ENCODE peak calls at places on chromosomes 2 and 18, in nine cellular contexts. One of them, this sample, is unnamed. For H3K4me1 and H3K9me3, the result is how much of the 10 kb centered on the place peaks cover.

GRCh38 chr2:60042023-60042422 is 511.4 kb downstream of the BCL11A start:
- DNase-seq in fibroblast of lung: no peak
- DNase-seq in cardiac muscle cell: no peak
- DNase-seq in gastrocnemius medialis: no peak
- DNase-seq in psoas muscle: no peak
- DNase-seq in NT2/D1: no peak
- DNase-seq in neural progenitor cell: no peak
- DNase-seq in upper lobe of right lung: no peak
- DNase-seq in CD4-positive, alpha-beta memory T cell: no peak
- DNase-seq in this sample: no peak

GRCh38 chr18:3180325-3180724 is 39.4 kb downstream of the MYOM1 start:
- DNase-seq in psoas muscle: no peak
- DNase-seq in CD4-positive, alpha-beta memory T cell: no peak
- DNase-seq in cardiac muscle cell: peak
- DNase-seq in neural progenitor cell: peak
- DNase-seq in fibroblast of lung: peak
- DNase-seq in NT2/D1: peak
- DNase-seq in upper lobe of right lung: no peak
- DNase-seq in gastrocnemius medialis: no peak
- DNase-seq in this sample: no peak

GRCh38 chr18:32019251-32019943 is 772 bp downstream of the RNF125 start:
- DNase-seq in NT2/D1: peak
- DNase-seq in CD4-positive, alpha-beta memory T cell: peak
- DNase-seq in upper lobe of right lung: peak
- DNase-seq in gastrocnemius medialis: no peak
- DNase-seq in cardiac muscle cell: peak
- DNase-seq in neural progenitor cell: peak
- DNase-seq in fibroblast of lung: peak
- DNase-seq in psoas muscle: peak
- DNase-seq in this sample: peak

GRCh38 chr18:73283788-73284187 is 416.0 kb upstream of the NETO1 start:
- DNase-seq in neural progenitor cell: no peak
- DNase-seq in psoas muscle: no peak
- DNase-seq in upper lobe of right lung: no peak
- DNase-seq in NT2/D1: peak
- DNase-seq in fibroblast of lung: peak
- DNase-seq in gastrocnemius medialis: no peak
- DNase-seq in CD4-positive, alpha-beta memory T cell: no peak
- DNase-seq in cardiac muscle cell: no peak
- DNase-seq in this sample: no peak

GRCh38 chr2:96602330-96602823 is 35.7 kb downstream of the KANSL3 start:
- DNase-seq in CD4-positive, alpha-beta memory T cell: peak
- DNase-seq in neural progenitor cell: no peak
- DNase-seq in fibroblast of lung: no peak
- DNase-seq in upper lobe of right lung: no peak
- DNase-seq in gastrocnemius medialis: no peak
- DNase-seq in NT2/D1: no peak
- DNase-seq in cardiac muscle cell: no peak
- DNase-seq in psoas muscle: no peak
- DNase-seq in this sample: no peak

GRCh38 chr2:479505-480161 is 191.7 kb upstream of the ALKAL2 start:
- DNase-seq in cardiac muscle cell: no peak
- DNase-seq in neural progenitor cell: no peak
- DNase-seq in fibroblast of lung: no peak
- DNase-seq in CD4-positive, alpha-beta memory T cell: no peak
- DNase-seq in gastrocnemius medialis: no peak
- DNase-seq in psoas muscle: no peak
- DNase-seq in NT2/D1: no peak
- DNase-seq in upper lobe of right lung: no peak
- DNase-seq in this sample: no peak

GRCh38 chr18:2857491-2858063 is 10.8 kb downstream of the EMILIN2 start:
- DNase-seq in gastrocnemius medialis: peak
- DNase-seq in NT2/D1: no peak
- DNase-seq in upper lobe of right lung: peak
- DNase-seq in neural progenitor cell: no peak
- DNase-seq in fibroblast of lung: peak
- DNase-seq in psoas muscle: peak
- DNase-seq in CD4-positive, alpha-beta memory T cell: no peak
- DNase-seq in cardiac muscle cell: peak
- DNase-seq in this sample: no peak

GRCh38 chr2:209993968-209994367 is 8.5 kb upstream of the RPE start:
- DNase-seq in fibroblast of lung: no peak
- DNase-seq in gastrocnemius medialis: no peak
- DNase-seq in cardiac muscle cell: no peak
- DNase-seq in psoas muscle: no peak
- DNase-seq in CD4-positive, alpha-beta memory T cell: no peak
- DNase-seq in NT2/D1: no peak
- DNase-seq in neural progenitor cell: no peak
- DNase-seq in upper lobe of right lung: no peak
- DNase-seq in this sample: no peak

GRCh38 chr2:65885266-65885665 is 452.9 kb upstream of the SPRED2 start:
- DNase-seq in neural progenitor cell: no peak
- DNase-seq in fibroblast of lung: no peak
- DNase-seq in NT2/D1: no peak
- DNase-seq in gastrocnemius medialis: no peak
- DNase-seq in psoas muscle: no peak
- DNase-seq in upper lobe of right lung: no peak
- DNase-seq in cardiac muscle cell: no peak
- DNase-seq in CD4-positive, alpha-beta memory T cell: no peak
- DNase-seq in this sample: no peak

GRCh38 chr2:69450735-69451416 is 13.6 kb upstream of the NFU1 start:
- DNase-seq in CD4-positive, alpha-beta memory T cell: no peak
- DNase-seq in gastrocnemius medialis: no peak
- DNase-seq in upper lobe of right lung: no peak
- DNase-seq in neural progenitor cell: no peak
- DNase-seq in cardiac muscle cell: no peak
- DNase-seq in psoas muscle: no peak
- DNase-seq in NT2/D1: no peak
- DNase-seq in fibroblast of lung: no peak
- DNase-seq in this sample: no peak

GRCh38 chr2:197889041-197889440 is 84.6 kb downstream of the PLCL1 start:
- DNase-seq in NT2/D1: peak
- DNase-seq in upper lobe of right lung: no peak
- DNase-seq in neural progenitor cell: peak
- DNase-seq in cardiac muscle cell: peak
- DNase-seq in CD4-positive, alpha-beta memory T cell: peak
- DNase-seq in psoas muscle: no peak
- DNase-seq in gastrocnemius medialis: no peak
- DNase-seq in fibroblast of lung: peak
- DNase-seq in this sample: no peak

GRCh38 chr2:28870146-28870891 is at the start of gene TRMT61B:
- DNase-seq in gastrocnemius medialis: peak
- DNase-seq in fibroblast of lung: peak
- DNase-seq in upper lobe of right lung: peak
- DNase-seq in NT2/D1: peak
- DNase-seq in neural progenitor cell: peak
- DNase-seq in CD4-positive, alpha-beta memory T cell: peak
- DNase-seq in cardiac muscle cell: peak
- DNase-seq in psoas muscle: peak
- DNase-seq in this sample: peak

GRCh38 chr2:214695789-214696188 is 113.7 kb downstream of the BARD1 start:
- DNase-seq in fibroblast of lung: no peak
- DNase-seq in CD4-positive, alpha-beta memory T cell: no peak
- DNase-seq in psoas muscle: no peak
- DNase-seq in NT2/D1: no peak
- DNase-seq in gastrocnemius medialis: no peak
- DNase-seq in neural progenitor cell: no peak
- DNase-seq in upper lobe of right lung: no peak
- DNase-seq in cardiac muscle cell: no peak
- DNase-seq in this sample: no peak

GRCh38 chr2:172734711-172735645 is 667 bp upstream of the RAPGEF4 start:
- DNase-seq in upper lobe of right lung: no peak
- DNase-seq in cardiac muscle cell: peak
- DNase-seq in gastrocnemius medialis: no peak
- DNase-seq in psoas muscle: no peak
- DNase-seq in CD4-positive, alpha-beta memory T cell: no peak
- DNase-seq in NT2/D1: no peak
- DNase-seq in fibroblast of lung: peak
- DNase-seq in neural progenitor cell: peak
- DNase-seq in this sample: no peak

GRCh38 chr2:143026411-143027054 is 102.7 kb upstream of the ARHGAP15 start:
- DNase-seq in cardiac muscle cell: no peak
- DNase-seq in psoas muscle: peak
- DNase-seq in fibroblast of lung: no peak
- DNase-seq in CD4-positive, alpha-beta memory T cell: no peak
- DNase-seq in NT2/D1: no peak
- DNase-seq in gastrocnemius medialis: peak
- DNase-seq in upper lobe of right lung: no peak
- DNase-seq in neural progenitor cell: peak
- DNase-seq in this sample: no peak

GRCh38 chr18:50560681-50561629 is 1.1 kb downstream of the MAPK4 start:
- DNase-seq in cardiac muscle cell: no peak
- DNase-seq in psoas muscle: no peak
- DNase-seq in fibroblast of lung: no peak
- DNase-seq in NT2/D1: no peak
- DNase-seq in CD4-positive, alpha-beta memory T cell: no peak
- DNase-seq in neural progenitor cell: peak
- DNase-seq in upper lobe of right lung: no peak
- DNase-seq in gastrocnemius medialis: peak
- DNase-seq in this sample: no peak

GRCh38 chr2:192253692-192254091 is 59.0 kb upstream of the TMEFF2 start:
- DNase-seq in gastrocnemius medialis: no peak
- DNase-seq in NT2/D1: no peak
- DNase-seq in upper lobe of right lung: no peak
- DNase-seq in neural progenitor cell: no peak
- DNase-seq in CD4-positive, alpha-beta memory T cell: no peak
- DNase-seq in fibroblast of lung: no peak
- DNase-seq in psoas muscle: no peak
- DNase-seq in cardiac muscle cell: no peak
- DNase-seq in this sample: no peak

GRCh38 chr2:35522434-35522833 is 833.1 kb upstream of the CRIM1 start:
- DNase-seq in upper lobe of right lung: no peak
- DNase-seq in neural progenitor cell: peak
- DNase-seq in fibroblast of lung: no peak
- DNase-seq in cardiac muscle cell: no peak
- DNase-seq in NT2/D1: peak
- DNase-seq in psoas muscle: no peak
- DNase-seq in gastrocnemius medialis: no peak
- DNase-seq in CD4-positive, alpha-beta memory T cell: no peak
- DNase-seq in this sample: no peak

GRCh38 chr2:136246086-136246669 is 128.2 kb upstream of the CXCR4 start:
- DNase-seq in NT2/D1: no peak
- DNase-seq in upper lobe of right lung: peak
- DNase-seq in neural progenitor cell: peak
- DNase-seq in fibroblast of lung: peak
- DNase-seq in psoas muscle: peak
- DNase-seq in cardiac muscle cell: peak
- DNase-seq in gastrocnemius medialis: no peak
- DNase-seq in CD4-positive, alpha-beta memory T cell: no peak
- DNase-seq in this sample: no peak
- H3K4me3 ChIP-seq in NT2/D1: peak
- H3K4me3 ChIP-seq in upper lobe of right lung: no peak
- H3K4me3 ChIP-seq in neural progenitor cell: no peak
- H3K4me3 ChIP-seq in fibroblast of lung: no peak
- H3K4me3 ChIP-seq in psoas muscle: no peak
- H3K4me3 ChIP-seq in cardiac muscle cell: no peak
- H3K4me3 ChIP-seq in gastrocnemius medialis: no peak
- H3K4me3 ChIP-seq in CD4-positive, alpha-beta memory T cell: no peak
- H3K4me3 ChIP-seq in this sample: no peak

DNA sequence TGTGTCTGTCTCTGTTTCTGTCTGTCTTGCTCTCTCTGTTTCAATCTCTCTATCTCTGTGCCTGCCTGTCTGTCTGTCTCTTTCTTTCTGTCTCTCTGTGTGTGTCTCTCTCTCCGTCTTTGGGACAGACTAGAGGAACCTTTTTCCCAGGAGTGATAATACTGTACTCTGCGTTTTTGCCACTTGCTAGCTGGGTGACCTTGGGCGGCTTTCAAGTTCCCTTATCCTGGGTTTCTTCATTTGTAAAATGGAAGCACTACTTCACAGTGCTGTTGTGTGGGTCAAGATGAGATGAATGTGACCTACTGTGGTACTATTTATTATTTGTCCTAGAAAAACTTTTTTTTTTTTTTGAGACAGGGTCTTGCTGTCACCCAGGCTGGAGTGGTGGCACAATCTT is 42.4 kb downstream of the HPCAL1 start:
- DNase-seq in neural progenitor cell: no peak
- DNase-seq in upper lobe of right lung: no peak
- DNase-seq in CD4-positive, alpha-beta memory T cell: no peak
- DNase-seq in cardiac muscle cell: no peak
- DNase-seq in gastrocnemius medialis: no peak
- DNase-seq in fibroblast of lung: no peak
- DNase-seq in NT2/D1: no peak
- DNase-seq in psoas muscle: no peak
- DNase-seq in this sample: no peak
- H3K4me1 ChIP-seq in neural progenitor cell: under half
- H3K4me1 ChIP-seq in upper lobe of right lung: half or more
- H3K4me1 ChIP-seq in CD4-positive, alpha-beta memory T cell: half or more
- H3K4me1 ChIP-seq in cardiac muscle cell: under half
- H3K4me1 ChIP-seq in gastrocnemius medialis: under half
- H3K4me1 ChIP-seq in fibroblast of lung: under half
- H3K4me1 ChIP-seq in NT2/D1: under half
- H3K4me1 ChIP-seq in psoas muscle: under half
- H3K4me1 ChIP-seq in this sample: half or more

GRCh38 chr2:80852079-80852807 is 547.7 kb upstream of the LRRTM1 start:
- DNase-seq in psoas muscle: no peak
- DNase-seq in neural progenitor cell: no peak
- DNase-seq in upper lobe of right lung: no peak
- DNase-seq in cardiac muscle cell: no peak
- DNase-seq in NT2/D1: no peak
- DNase-seq in fibroblast of lung: no peak
- DNase-seq in gastrocnemius medialis: no peak
- DNase-seq in CD4-positive, alpha-beta memory T cell: no peak
- DNase-seq in this sample: no peak
- H3K9me3 ChIP-seq in psoas muscle: under half
- H3K9me3 ChIP-seq in neural progenitor cell: under half
- H3K9me3 ChIP-seq in upper lobe of right lung: under half
- H3K9me3 ChIP-seq in cardiac muscle cell: under half
- H3K9me3 ChIP-seq in NT2/D1: under half
- H3K9me3 ChIP-seq in fibroblast of lung: under half
- H3K9me3 ChIP-seq in gastrocnemius medialis: under half
- H3K9me3 ChIP-seq in CD4-positive, alpha-beta memory T cell: under half
- H3K9me3 ChIP-seq in this sample: under half

DNA sequence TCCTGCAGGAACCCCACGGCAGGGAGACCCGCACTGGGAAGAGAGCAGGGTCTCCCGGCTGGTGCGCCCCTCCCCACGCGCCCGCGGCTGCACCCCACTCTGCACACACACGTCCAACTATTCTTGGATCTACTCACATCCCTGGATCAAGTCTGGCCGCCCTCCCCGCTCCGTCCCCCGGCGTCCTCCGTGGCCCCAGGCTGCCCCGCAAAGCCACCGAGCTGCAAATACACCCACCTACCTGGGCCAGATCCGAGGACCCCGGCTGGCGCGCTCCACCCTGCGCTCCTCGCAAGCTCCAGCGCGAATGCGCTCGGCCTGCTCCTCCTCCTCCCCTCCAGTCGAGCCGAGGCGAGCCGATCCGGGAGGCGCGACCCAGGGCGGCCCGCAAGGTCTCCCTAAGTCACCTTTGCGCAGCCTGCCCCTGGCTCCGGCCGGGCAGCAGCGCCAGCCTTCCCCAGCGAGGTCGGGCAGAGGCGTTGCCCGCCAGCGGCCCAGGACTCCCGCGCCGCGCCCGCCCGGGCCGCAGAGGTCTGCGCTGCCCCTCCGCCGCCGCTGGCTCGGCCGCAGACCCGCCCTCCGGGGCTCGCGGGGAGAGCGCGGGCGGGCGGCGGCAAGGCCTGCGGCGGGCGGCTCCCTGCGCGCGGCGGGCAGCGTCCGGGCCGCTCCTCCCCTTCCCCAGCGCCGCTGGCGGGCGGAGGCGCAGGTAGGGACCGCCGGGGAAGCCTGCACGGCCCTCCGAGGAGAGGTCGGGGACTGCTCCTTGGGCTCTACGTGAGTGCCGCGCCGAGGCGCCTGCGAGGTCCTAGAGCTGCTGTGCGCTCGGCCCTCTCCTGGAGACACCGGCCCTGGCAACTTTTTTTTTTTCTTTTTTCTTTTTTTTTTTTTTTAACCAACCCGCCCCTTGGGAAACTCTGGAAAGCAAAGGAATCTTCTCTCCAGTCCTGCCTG is 126.0 kb downstream of the OSBPL1A start:
- DNase-seq in NT2/D1: peak
- DNase-seq in neural progenitor cell: peak
- DNase-seq in CD4-positive, alpha-beta memory T cell: no peak
- DNase-seq in upper lobe of right lung: peak
- DNase-seq in gastrocnemius medialis: peak
- DNase-seq in cardiac muscle cell: peak
- DNase-seq in fibroblast of lung: peak
- DNase-seq in psoas muscle: peak
- DNase-seq in this sample: no peak
- H3K4me3 ChIP-seq in NT2/D1: peak
- H3K4me3 ChIP-seq in neural progenitor cell: peak
- H3K4me3 ChIP-seq in CD4-positive, alpha-beta memory T cell: no peak
- H3K4me3 ChIP-seq in upper lobe of right lung: peak
- H3K4me3 ChIP-seq in gastrocnemius medialis: peak
- H3K4me3 ChIP-seq in cardiac muscle cell: peak
- H3K4me3 ChIP-seq in fibroblast of lung: peak
- H3K4me3 ChIP-seq in psoas muscle: peak
- H3K4me3 ChIP-seq in this sample: no peak